ENCODE peak calls at places on chromosome 18, in four cellular contexts. U is activated naive CD4-positive, alpha-beta T cell treated with anti-CD3 and anti-CD28 coated beads for 36 hours; W is AG08395; C is smooth muscle cell of the brain vasculature. V is an unnamed sample.

GRCh38 chr18:22558945-22559385 is 141.2 kb upstream of the CTAGE1 start:
- DNase-seq in W (peak), C (peak), U (no peak), V (no peak)

GRCh38 chr18:25166113-25166512 is 185.9 kb downstream of the ZNF521 start:
- DNase-seq in C (no peak), U (no peak), W (no peak), V (no peak)

GRCh38 chr18:23135679-23136325 is 517 bp downstream of the CABLES1 start:
- DNase-seq in W (peak), C (no peak), U (peak), V (peak)

GRCh38 chr18:46166261-46166970 is 62.2 kb downstream of the HAUS1 start:
- DNase-seq in C (no peak), W (no peak), U (no peak), V (no peak)

GRCh38 chr18:23244431-23244830 is 109.1 kb downstream of the CABLES1 start:
- DNase-seq in U (no peak), C (no peak), W (no peak), V (no peak)

GRCh38 chr18:22626771-22627170 is 209.1 kb upstream of the CTAGE1 start:
- DNase-seq in C (no peak), W (no peak), U (no peak), V (no peak)

GRCh38 chr18:72826736-72827135 is 41.1 kb downstream of the NETO1 start:
- DNase-seq in W (no peak), C (no peak), U (no peak), V (no peak)

GRCh38 chr18:61093967-61094366 is 239.3 kb upstream of the CDH20 start:
- DNase-seq in U (no peak), W (no peak), C (no peak), V (no peak)

GRCh38 chr18:63237911-63238710 is 81.5 kb downstream of the BCL2 start:
- DNase-seq in C (peak), W (peak), U (no peak), V (no peak)

GRCh38 chr18:59823611-59824195 is 76.1 kb upstream of the PMAIP1 start:
- DNase-seq in U (peak), W (peak), C (peak), V (peak)

GRCh38 chr18:63082661-63083531 is 236.7 kb downstream of the BCL2 start:
- DNase-seq in C (no peak), W (no peak), U (no peak), V (no peak)

GRCh38 chr18:52190630-52191029 is 149.4 kb upstream of the DCC start:
- DNase-seq in U (no peak), W (no peak), C (no peak), V (no peak)